ENCODE peak calls at places on chromosome 19, in six cellular contexts. R is GM04503, M is neural progenitor cell, O is GM06990, X is islet precursor cell, S is NCI-H2029. N is an unnamed sample.

GRCh38 chr19:7224205-7224833 is 69.9 kb downstream of the INSR start:
- DNase-seq in R (peak), S (peak), M (no peak), O (no peak), X (no peak), N (no peak)

GRCh38 chr19:1975081-1975480 is 34.1 kb downstream of the CSNK1G2 start:
- DNase-seq in R (no peak), M (no peak), O (no peak), S (no peak), X (no peak), N (no peak)

GRCh38 chr19:39740395-39740794 is 2.6 kb upstream of the CLC start:
- DNase-seq in R (no peak), M (no peak), X (no peak), O (no peak), S (no peak), N (no peak)

GRCh38 chr19:17686027-17686511 is 2.1 kb downstream of the UNC13A start:
- DNase-seq in S (no peak), R (no peak), X (no peak), M (peak), O (no peak), N (no peak)

GRCh38 chr19:47058621-47059020 is 10.2 kb upstream of the TMEM160 start:
- DNase-seq in X (peak), M (peak), R (no peak), O (no peak), S (no peak), N (no peak)

GRCh38 chr19:46009530-46010510 is 13.0 kb downstream of the PGLYRP1 start:
- DNase-seq in M (peak), R (no peak), O (peak), X (peak), S (peak), N (no peak)

GRCh38 chr19:7337380-7338194 is 11.2 kb upstream of the ARHGEF18 start:
- DNase-seq in X (no peak), S (no peak), R (no peak), M (no peak), O (peak), N (peak)

GRCh38 chr19:48121909-48122371 is 11.3 kb upstream of the PLA2G4C start:
- DNase-seq in M (no peak), X (peak), R (no peak), S (no peak), O (peak), N (peak)

GRCh38 chr19:35037716-35038622 is 3.6 kb upstream of the HPN start:
- DNase-seq in R (no peak), X (no peak), M (no peak), O (no peak), S (peak), N (peak)

GRCh38 chr19:3670796-3671679 is 29.2 kb downstream of the PIP5K1C start:
- DNase-seq in X (no peak), S (no peak), R (peak), O (peak), M (no peak), N (no peak)

GRCh38 chr19:3979289-3979673 is 6.0 kb downstream of the EEF2 start:
- DNase-seq in R (no peak), M (no peak), O (no peak), S (no peak), X (no peak), N (no peak)

GRCh38 chr19:35502751-35503150 is 10.7 kb downstream of the DMKN start:
- DNase-seq in R (no peak), S (no peak), M (no peak), O (no peak), X (no peak), N (no peak)

GRCh38 chr19:38734426-38735256 is 9.6 kb downstream of the CAPN12 start:
- DNase-seq in R (no peak), X (peak), S (peak), M (peak), O (peak), N (peak)

GRCh38 chr19:5045956-5046338 is 77.0 kb downstream of the KDM4B start:
- DNase-seq in R (no peak), O (no peak), S (no peak), M (no peak), X (no peak), N (no peak)

GRCh38 chr19:18737337-18737953 is 53.7 kb downstream of the COMP start:
- DNase-seq in S (no peak), X (no peak), O (no peak), R (no peak), M (peak), N (no peak)

GRCh38 chr19:480016-480855 is 16.1 kb upstream of the MADCAM1 start:
- DNase-seq in R (peak), O (no peak), X (peak), M (peak), S (peak), N (no peak)

GRCh38 chr19:33464010-33464732 is 57.4 kb downstream of the PEPD start:
- DNase-seq in S (no peak), R (no peak), M (no peak), O (no peak), X (peak), N (no peak)

GRCh38 chr19:39941151-39941550 is 6.7 kb upstream of the FCGBP start:
- DNase-seq in S (no peak), X (no peak), M (no peak), R (no peak), O (no peak), N (no peak)

GRCh38 chr19:27657271-27658051 is 1555.5 kb downstream of the UQCRFS1 start:
- DNase-seq in X (no peak), M (no peak), O (no peak), R (no peak), S (no peak), N (no peak)

GRCh38 chr19:18587962-18588610 is 512 bp upstream of the REX1BD start:
- DNase-seq in S (no peak), O (no peak), X (no peak), M (no peak), R (no peak), N (no peak)

GRCh38 chr19:5157186-5157585 is 183.4 kb downstream of the PTPRS start:
- DNase-seq in M (no peak), O (no peak), X (no peak), R (no peak), S (no peak), N (no peak)

GRCh38 chr19:51145926-51146493 is 3.9 kb downstream of the SIGLEC7 start:
- DNase-seq in R (no peak), S (no peak), X (peak), M (no peak), O (no peak), N (no peak)

GRCh38 chr19:1206063-1206732 is 620 bp downstream of the STK11 start:
- DNase-seq in X (peak), S (no peak), O (peak), R (no peak), M (peak), N (no peak)

GRCh38 chr19:23002690-23003422 is at the start of gene ZNF728:
- DNase-seq in S (no peak), R (no peak), M (no peak), X (no peak), O (no peak), N (no peak)

GRCh38 chr19:49615861-49616260 is 24.1 kb downstream of the RRAS start:
- DNase-seq in S (no peak), M (no peak), R (no peak), O (no peak), X (no peak), N (no peak)

GRCh38 chr19:18304496-18305312 is 18.2 kb downstream of the LSM4 start:
- DNase-seq in X (peak), R (no peak), M (peak), S (peak), O (peak), N (no peak)

GRCh38 chr19:19384486-19384885 is 21.0 kb upstream of the GATAD2A start:
- DNase-seq in S (no peak), O (no peak), R (no peak), M (no peak), X (no peak), N (no peak)

N was measured in GM12878.